ENCODE peak calls at places on chromosomes 16 and 17, in ten cellular contexts. One of them, this sample, is unnamed.

GRCh38 chr17:66446419-66446818 is 144.0 kb downstream of the PRKCA start:
- DNase-seq in body of pancreas: no peak
- DNase-seq in activated T-helper 1 cell treated with Interleukin-2 at 50 U/mL for 16 hours: no peak
- DNase-seq in osteocyte: no peak
- DNase-seq in AG08395: no peak
- DNase-seq in GM23248: no peak
- DNase-seq in fibroblast of pulmonary artery: no peak
- DNase-seq in breast epithelium: no peak
- DNase-seq in left ventricle myocardium inferior: no peak
- DNase-seq in stimulated activated CD8-positive, alpha-beta memory T cell treated with anti-CD3 and anti-CD28 coated beads, Interleukin-2, amount 100 ng/mL, for 1 hour: no peak
- DNase-seq in this sample: no peak

GRCh38 chr16:15777533-15778203 is 79.2 kb downstream of the MYH11 start:
- DNase-seq in body of pancreas: no peak
- DNase-seq in activated T-helper 1 cell treated with Interleukin-2 at 50 U/mL for 16 hours: no peak
- DNase-seq in osteocyte: no peak
- DNase-seq in AG08395: peak
- DNase-seq in GM23248: peak
- DNase-seq in fibroblast of pulmonary artery: peak
- DNase-seq in breast epithelium: no peak
- DNase-seq in left ventricle myocardium inferior: no peak
- DNase-seq in stimulated activated CD8-positive, alpha-beta memory T cell treated with anti-CD3 and anti-CD28 coated beads, Interleukin-2, amount 100 ng/mL, for 1 hour: no peak
- DNase-seq in this sample: no peak

GRCh38 chr16:49876716-49877129 is 20.8 kb upstream of the ZNF423 start:
- DNase-seq in body of pancreas: peak
- DNase-seq in activated T-helper 1 cell treated with Interleukin-2 at 50 U/mL for 16 hours: no peak
- DNase-seq in osteocyte: peak
- DNase-seq in AG08395: peak
- DNase-seq in GM23248: peak
- DNase-seq in fibroblast of pulmonary artery: peak
- DNase-seq in breast epithelium: peak
- DNase-seq in left ventricle myocardium inferior: peak
- DNase-seq in stimulated activated CD8-positive, alpha-beta memory T cell treated with anti-CD3 and anti-CD28 coated beads, Interleukin-2, amount 100 ng/mL, for 1 hour: no peak
- DNase-seq in this sample: peak

GRCh38 chr17:82503728-82504308 is 15.7 kb upstream of the FOXK2 start:
- DNase-seq in body of pancreas: no peak
- DNase-seq in activated T-helper 1 cell treated with Interleukin-2 at 50 U/mL for 16 hours: no peak
- DNase-seq in osteocyte: no peak
- DNase-seq in AG08395: no peak
- DNase-seq in GM23248: no peak
- DNase-seq in fibroblast of pulmonary artery: no peak
- DNase-seq in breast epithelium: no peak
- DNase-seq in left ventricle myocardium inferior: no peak
- DNase-seq in stimulated activated CD8-positive, alpha-beta memory T cell treated with anti-CD3 and anti-CD28 coated beads, Interleukin-2, amount 100 ng/mL, for 1 hour: no peak
- DNase-seq in this sample: no peak

GRCh38 chr17:78670850-78671291 is 93.7 kb upstream of the DNAH17 start:
- DNase-seq in body of pancreas: no peak
- DNase-seq in activated T-helper 1 cell treated with Interleukin-2 at 50 U/mL for 16 hours: no peak
- DNase-seq in osteocyte: no peak
- DNase-seq in AG08395: no peak
- DNase-seq in GM23248: no peak
- DNase-seq in fibroblast of pulmonary artery: no peak
- DNase-seq in breast epithelium: no peak
- DNase-seq in left ventricle myocardium inferior: no peak
- DNase-seq in stimulated activated CD8-positive, alpha-beta memory T cell treated with anti-CD3 and anti-CD28 coated beads, Interleukin-2, amount 100 ng/mL, for 1 hour: no peak
- DNase-seq in this sample: no peak

GRCh38 chr17:29215174-29215573 is 31.5 kb upstream of the CRYBA1 start:
- DNase-seq in body of pancreas: no peak
- DNase-seq in activated T-helper 1 cell treated with Interleukin-2 at 50 U/mL for 16 hours: no peak
- DNase-seq in osteocyte: no peak
- DNase-seq in AG08395: no peak
- DNase-seq in GM23248: no peak
- DNase-seq in fibroblast of pulmonary artery: no peak
- DNase-seq in breast epithelium: no peak
- DNase-seq in left ventricle myocardium inferior: no peak
- DNase-seq in stimulated activated CD8-positive, alpha-beta memory T cell treated with anti-CD3 and anti-CD28 coated beads, Interleukin-2, amount 100 ng/mL, for 1 hour: no peak
- DNase-seq in this sample: no peak

GRCh38 chr16:57484515-57485005 is 1.7 kb downstream of the DOK4 start:
- DNase-seq in body of pancreas: no peak
- DNase-seq in activated T-helper 1 cell treated with Interleukin-2 at 50 U/mL for 16 hours: no peak
- DNase-seq in osteocyte: no peak
- DNase-seq in AG08395: no peak
- DNase-seq in GM23248: no peak
- DNase-seq in fibroblast of pulmonary artery: no peak
- DNase-seq in breast epithelium: no peak
- DNase-seq in left ventricle myocardium inferior: no peak
- DNase-seq in stimulated activated CD8-positive, alpha-beta memory T cell treated with anti-CD3 and anti-CD28 coated beads, Interleukin-2, amount 100 ng/mL, for 1 hour: no peak
- DNase-seq in this sample: no peak

GRCh38 chr17:17710728-17711541 is 29.7 kb downstream of the RAI1 start:
- DNase-seq in body of pancreas: peak
- DNase-seq in activated T-helper 1 cell treated with Interleukin-2 at 50 U/mL for 16 hours: no peak
- DNase-seq in osteocyte: no peak
- DNase-seq in AG08395: peak
- DNase-seq in GM23248: peak
- DNase-seq in fibroblast of pulmonary artery: peak
- DNase-seq in breast epithelium: peak
- DNase-seq in left ventricle myocardium inferior: no peak
- DNase-seq in stimulated activated CD8-positive, alpha-beta memory T cell treated with anti-CD3 and anti-CD28 coated beads, Interleukin-2, amount 100 ng/mL, for 1 hour: no peak
- DNase-seq in this sample: no peak

GRCh38 chr16:53999123-53999522 is 287.5 kb downstream of the IRX3 start:
- DNase-seq in body of pancreas: no peak
- DNase-seq in activated T-helper 1 cell treated with Interleukin-2 at 50 U/mL for 16 hours: no peak
- DNase-seq in osteocyte: no peak
- DNase-seq in AG08395: no peak
- DNase-seq in GM23248: no peak
- DNase-seq in fibroblast of pulmonary artery: no peak
- DNase-seq in breast epithelium: no peak
- DNase-seq in left ventricle myocardium inferior: no peak
- DNase-seq in stimulated activated CD8-positive, alpha-beta memory T cell treated with anti-CD3 and anti-CD28 coated beads, Interleukin-2, amount 100 ng/mL, for 1 hour: no peak
- DNase-seq in this sample: no peak

GRCh38 chr17:58577696-58578095 is 63.3 kb upstream of the MTMR4 start:
- DNase-seq in body of pancreas: peak
- DNase-seq in activated T-helper 1 cell treated with Interleukin-2 at 50 U/mL for 16 hours: peak
- DNase-seq in osteocyte: no peak
- DNase-seq in AG08395: peak
- DNase-seq in GM23248: peak
- DNase-seq in fibroblast of pulmonary artery: peak
- DNase-seq in breast epithelium: peak
- DNase-seq in left ventricle myocardium inferior: peak
- DNase-seq in stimulated activated CD8-positive, alpha-beta memory T cell treated with anti-CD3 and anti-CD28 coated beads, Interleukin-2, amount 100 ng/mL, for 1 hour: peak
- DNase-seq in this sample: peak

GRCh38 chr17:48577946-48578615 is at the start of gene HOXB4:
- DNase-seq in body of pancreas: no peak
- DNase-seq in activated T-helper 1 cell treated with Interleukin-2 at 50 U/mL for 16 hours: peak
- DNase-seq in osteocyte: no peak
- DNase-seq in AG08395: no peak
- DNase-seq in GM23248: peak
- DNase-seq in fibroblast of pulmonary artery: peak
- DNase-seq in breast epithelium: peak
- DNase-seq in left ventricle myocardium inferior: peak
- DNase-seq in stimulated activated CD8-positive, alpha-beta memory T cell treated with anti-CD3 and anti-CD28 coated beads, Interleukin-2, amount 100 ng/mL, for 1 hour: peak
- DNase-seq in this sample: peak

This sample was measured in right lobe of liver.